ENCODE peak calls at places on chromosomes 11 and 22, in five cellular contexts. A, G, B, O and E are unnamed samples.

GRCh38 chr11:78432058-78432515 is 14.5 kb upstream of the GAB2 start:
- DNase-seq in A (no peak), B (no peak), G (no peak), O (no peak), E (no peak)

GRCh38 chr11:3160252-3161031 is 4.7 kb downstream of the OSBPL5 start:
- DNase-seq in O (peak), B (no peak), A (no peak), G (no peak), E (no peak)

GRCh38 chr22:48187272-48187855 is 1424.9 kb downstream of the TBC1D22A start:
- DNase-seq in A (no peak), O (no peak), G (no peak), B (no peak), E (no peak)

GRCh38 chr11:88104408-88104807 is 70.8 kb downstream of the RAB38 start:
- DNase-seq in A (no peak), B (no peak), O (no peak), G (no peak), E (no peak)

GRCh38 chr11:117836077-117836960 is 11.8 kb upstream of the FXYD2 start:
- DNase-seq in G (no peak), B (no peak), A (no peak), O (no peak), E (no peak)

GRCh38 chr11:8593935-8594909 is at the start of gene STK33:
- DNase-seq in G (no peak), O (peak), B (no peak), A (no peak), E (no peak)

GRCh38 chr11:134406264-134407185 is 5.5 kb downstream of the B3GAT1 start:
- DNase-seq in B (no peak), O (no peak), A (no peak), G (no peak), E (no peak)

GRCh38 chr11:123209591-123209990 is 14.5 kb upstream of the CLMP start:
- DNase-seq in G (no peak), A (no peak), O (no peak), B (no peak), E (no peak)

GRCh38 chr11:133988686-133989410 is 32.1 kb upstream of the IGSF9B start:
- DNase-seq in A (no peak), G (no peak), B (no peak), O (no peak), E (no peak)

GRCh38 chr11:75055511-75055910 is 41.2 kb downstream of the OR2AT4 start:
- DNase-seq in O (no peak), B (no peak), G (no peak), A (no peak), E (no peak)